ENCODE peak calls at places on chromosomes 7 and 10, in five cellular contexts. I is BJ, S is GM03348, B is body of pancreas, W is progenitor cell of endocrine pancreas. U is an unnamed sample.

GRCh38 chr10:98101366-98101765 is 33.1 kb upstream of the R3HCC1L start:
- DNase-seq in I (no peak), S (no peak), B (no peak), W (no peak), U (no peak)

GRCh38 chr7:101564778-101565211 is 64.3 kb downstream of the MYL10 start:
- DNase-seq in I (no peak), S (no peak), B (no peak), W (no peak), U (peak; percentile 74)

GRCh38 chr7:100169147-100169850 is 882 bp upstream of the GAL3ST4 start:
- DNase-seq in I (no peak), S (no peak), B (no peak), W (no peak), U (no peak)

GRCh38 chr7:124773938-124774337 is 8.3 kb upstream of the GPR37 start:
- DNase-seq in I (no peak), S (no peak), B (no peak), W (no peak), U (no peak)

GRCh38 chr7:22185559-22185958 is 171.4 kb downstream of the RAPGEF5 start:
- DNase-seq in I (no peak), S (no peak), B (no peak), W (no peak), U (no peak)

GRCh38 chr10:102773320-102773719 is 29.6 kb downstream of the WBP1L start:
- DNase-seq in I (no peak), S (no peak), B (no peak), W (no peak), U (no peak)

GRCh38 chr7:14600766-14601367 is 301.7 kb downstream of the DGKB start:
- DNase-seq in I (no peak), S (no peak), B (no peak), W (no peak), U (no peak)

GRCh38 chr7:84302949-84303348 is 108.4 kb upstream of the SEMA3A start:
- DNase-seq in I (no peak), S (no peak), B (no peak), W (no peak), U (no peak)

GRCh38 chr10:69567920-69568319 is 5.3 kb downstream of the NEUROG3 start:
- DNase-seq in I (no peak), S (peak; percentile 82), B (peak; percentile 49), W (peak; percentile 74), U (peak; percentile 15)

GRCh38 chr10:126798649-126799048 is 106.6 kb upstream of the DOCK1 start:
- DNase-seq in I (no peak), S (no peak), B (no peak), W (no peak), U (no peak)

U was measured in transverse colon.